ENCODE peak calls at places on chromosomes 1 and 21, in four cellular contexts. I is HCT116, T is SK-N-SH, A is HepG2. R is an unnamed sample.

GRCh38 chr1:27153549-27153886 is 1.4 kb downstream of the SLC9A1 start:
- DNase-seq in A (no peak), T (no peak), I (no peak), R (no peak)

GRCh38 chr1:156319664-156320063 is 18.4 kb downstream of the CCT3 start:
- DNase-seq in A (peak), T (peak), I (no peak), R (no peak)

GRCh38 chr21:38475519-38475918 is 22.8 kb downstream of the ERG start:
- DNase-seq in I (no peak), T (no peak), A (no peak), R (no peak)

GRCh38 chr1:187471555-187471954 is 642.8 kb downstream of the PLA2G4A start:
- DNase-seq in A (no peak), T (no peak), I (no peak), R (no peak)

GRCh38 chr1:14259191-14259757 is 339.2 kb upstream of the KAZN start:
- DNase-seq in T (no peak), I (no peak), A (no peak), R (no peak)

GRCh38 chr1:59017501-59018231 is 233.8 kb upstream of the JUN start:
- DNase-seq in I (no peak), A (no peak), T (no peak), R (no peak)

GRCh38 chr1:216528816-216529215 is 105.6 kb upstream of the USH2A start:
- DNase-seq in T (no peak), I (no peak), A (no peak), R (no peak)

GRCh38 chr1:198681831-198682756 is 43.3 kb downstream of the PTPRC start:
- DNase-seq in A (no peak), T (peak), I (no peak), R (peak)

GRCh38 chr1:170662561-170662971 is 1.4 kb upstream of the PRRX1 start:
- DNase-seq in T (no peak), A (no peak), I (no peak), R (no peak)

GRCh38 chr1:170663011-170663410 is 920 bp upstream of the PRRX1 start:
- DNase-seq in A (no peak), I (no peak), T (no peak), R (no peak)

GRCh38 chr1:170660281-170660713 is 3.6 kb upstream of the PRRX1 start:
- DNase-seq in A (no peak), T (no peak), I (no peak), R (no peak)

GRCh38 chr1:170660874-170661645 is 2.9 kb upstream of the PRRX1 start:
- DNase-seq in I (no peak), A (no peak), T (peak), R (no peak)

GRCh38 chr1:170661646-170662411 is 2.1 kb upstream of the PRRX1 start:
- DNase-seq in T (peak), A (no peak), I (no peak), R (no peak)
- TF ChIP-seq JUND in T (no peak), A (no peak), I (no peak), R (no peak)

GRCh38 chr1:211920602-211921226 is 90.2 kb upstream of the LPGAT1 start:
- DNase-seq in A (peak), T (no peak), I (no peak), R (no peak)

GRCh38 chr1:211921579-211922095 is 91.1 kb upstream of the LPGAT1 start:
- DNase-seq in A (no peak), I (no peak), T (no peak), R (no peak)

GRCh38 chr1:211923065-211923464 is 92.5 kb upstream of the LPGAT1 start:
- DNase-seq in A (no peak), T (no peak), I (no peak), R (no peak)

GRCh38 chr1:211918665-211919414 is 88.3 kb upstream of the LPGAT1 start:
- DNase-seq in I (no peak), T (no peak), A (no peak), R (no peak)

DNA sequence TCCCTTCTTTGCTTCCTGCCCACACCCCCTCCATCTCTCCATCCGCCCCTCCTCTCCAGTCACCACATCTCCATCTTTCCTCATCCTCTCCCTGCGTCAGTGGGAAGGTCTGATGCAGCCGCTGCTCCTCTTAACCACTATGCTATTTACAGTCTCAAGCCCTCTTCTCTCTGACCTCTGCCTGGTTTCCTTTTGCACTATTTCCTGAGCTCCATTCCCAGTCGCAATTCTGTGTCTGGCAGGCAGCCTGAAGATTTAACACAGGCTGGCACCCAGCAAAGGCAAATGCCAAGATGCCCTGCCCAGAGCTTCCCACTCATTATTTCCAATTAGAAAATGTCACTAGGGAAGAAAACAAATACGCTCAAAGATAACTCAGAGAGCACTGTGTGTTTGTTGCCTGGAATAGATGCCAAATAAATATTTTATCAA is 89.6 kb upstream of the LPGAT1 start:
- DNase-seq in A (no peak), T (no peak), I (no peak), R (no peak)
- TF ChIP-seq JUND in A (no peak), T (no peak), I (no peak), R (no peak)

DNA sequence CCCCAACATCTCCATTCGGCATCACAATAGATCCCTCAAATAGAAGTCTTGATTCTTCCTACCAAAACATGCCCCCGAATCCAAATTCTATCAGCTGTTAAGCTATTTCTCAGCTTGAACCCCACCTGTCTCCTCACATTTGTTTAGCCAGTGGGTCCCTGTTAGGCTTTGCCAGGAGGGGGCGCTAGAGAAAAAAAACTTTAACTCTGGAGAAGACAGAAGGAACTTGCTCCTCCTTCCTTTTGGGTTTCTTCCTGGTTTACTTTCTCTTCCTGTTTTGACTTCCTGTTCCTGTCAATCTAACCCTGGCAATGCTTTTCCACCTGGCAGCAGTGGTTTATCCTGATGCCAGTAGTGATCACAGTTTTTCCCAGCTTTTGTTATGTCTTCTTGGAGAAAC is 95.6 kb upstream of the KCNK1 start:
- DNase-seq in T (peak), A (no peak), I (peak), R (no peak)
- TF ChIP-seq JUND in T (no peak), A (no peak), I (no peak), R (no peak)

GRCh38 chr21:45995686-45996179 is 14.2 kb downstream of the COL6A1 start:
- DNase-seq in A (no peak), I (peak), T (no peak), R (no peak)
- TF ChIP-seq JUND in A (no peak), I (no peak), T (no peak), R (no peak)

GRCh38 chr1:99665212-99665611 is 19.3 kb downstream of the PALMD start:
- DNase-seq in A (no peak), T (no peak), I (no peak), R (no peak)
- TF ChIP-seq JUND in A (no peak), T (no peak), I (no peak), R (no peak)

R was measured in T47D.